ENCODE peak calls at places on chromosomes 2 and 18, in nine cellular contexts. P is NCI-H2171 treated with DMSO at 0.1 percent for 48 hours, D is choroid plexus epithelial cell, R is RPMI7951, V is progenitor cell of endocrine pancreas, Z is NCI-H1930, E is nucleus accumbens, K is NCI-H524, J is AG08396. X is an unnamed sample.

GRCh38 chr2:60515751-60516226 is 37.7 kb downstream of the BCL11A start:
- DNase-seq in P (no peak), D (peak; percentile 95), R (peak; percentile 14), V (no peak), Z (no peak), E (no peak), K (no peak), J (no peak), X (no peak)

GRCh38 chr18:59918320-59918755 is 18.5 kb downstream of the PMAIP1 start:
- DNase-seq in P (peak; percentile 97), D (no peak), R (peak; percentile 95), V (no peak), Z (peak; percentile 21), E (no peak), K (peak; percentile 50), J (peak; percentile 20), X (no peak)

GRCh38 chr18:25113081-25113480 is 238.9 kb downstream of the ZNF521 start:
- DNase-seq in P (no peak), D (no peak), R (no peak), V (no peak), Z (no peak), E (no peak), K (no peak), J (no peak), X (no peak)

GRCh38 chr2:128314348-128315121 is 4.1 kb downstream of the HS6ST1 start:
- DNase-seq in P (no peak), D (no peak), R (no peak), V (no peak), Z (no peak), E (no peak), K (no peak), J (no peak), X (no peak)

GRCh38 chr18:55202232-55202917 is 243.1 kb upstream of the CCDC68 start:
- DNase-seq in P (no peak), D (no peak), R (no peak), V (no peak), Z (no peak), E (no peak), K (no peak), J (no peak), X (no peak)

GRCh38 chr2:133255363-133255762 is 312.9 kb downstream of the NCKAP5 start:
- DNase-seq in P (no peak), D (no peak), R (no peak), V (no peak), Z (no peak), E (no peak), K (no peak), J (no peak), X (no peak)

GRCh38 chr2:41180392-41180791 is 728.5 kb upstream of the SLC8A1 start:
- DNase-seq in P (no peak), D (no peak), R (no peak), V (no peak), Z (no peak), E (no peak), K (no peak), J (no peak), X (no peak)

GRCh38 chr2:193703411-193703810 is 1508.7 kb upstream of the TMEFF2 start:
- DNase-seq in P (no peak), D (no peak), R (no peak), V (no peak), Z (no peak), E (no peak), K (no peak), J (no peak), X (no peak)

GRCh38 chr2:237726401-237726830 is 72.2 kb upstream of the RBM44 start:
- DNase-seq in P (peak; percentile 91), D (peak; percentile 91), R (peak; percentile 81), V (no peak), Z (no peak), E (no peak), K (peak; percentile 95), J (no peak), X (no peak)

GRCh38 chr2:69253893-69254292 is 133.1 kb downstream of the GFPT1 start:
- DNase-seq in P (no peak), D (peak; percentile 99), R (peak; percentile 94), V (no peak), Z (no peak), E (no peak), K (no peak), J (peak; percentile 82), X (no peak)

GRCh38 chr2:169768262-169768995 is 30.2 kb upstream of the SSB start:
- DNase-seq in P (no peak), D (no peak), R (no peak), V (no peak), Z (no peak), E (no peak), K (no peak), J (no peak), X (no peak)

X was measured in substantia nigra.